ENCODE peak calls at places on chromosome 15, in seven cellular contexts. J is CD8-positive, alpha-beta T cell; Y is AG04450; U is activated B cell treated with CpG ODN at 0.5 μM for 24 hours; W is psoas muscle; Z is glutamatergic neuron; Q is neural crest cell. S is an unnamed sample.
A peak's percentile ranks its signal among the peaks of the same experiment; 100 is the strongest.

GRCh38 chr15:71844916-71845315 is 34.6 kb downstream of the NR2E3 start:
- DNase-seq in J (no peak), Y (no peak), U (no peak), W (no peak), Z (no peak), Q (no peak), S (no peak)

GRCh38 chr15:50247819-50248650 is 17.5 kb downstream of the HDC start:
- DNase-seq in J (peak; percentile 44), Y (no peak), U (no peak), W (no peak), Z (no peak), Q (no peak), S (no peak)

GRCh38 chr15:96296264-96296663 is 34.2 kb upstream of the NR2F2 start:
- DNase-seq in J (no peak), Y (peak; percentile 51), U (no peak), W (no peak), Z (no peak), Q (no peak), S (no peak)

GRCh38 chr15:47565986-47566385 is 151.3 kb upstream of the SEMA6D start:
- DNase-seq in J (no peak), Y (no peak), U (no peak), W (no peak), Z (peak; percentile 38), Q (no peak), S (no peak)

GRCh38 chr15:84949845-84950569 is 31.6 kb upstream of the PDE8A start:
- DNase-seq in J (no peak), Y (no peak), U (no peak), W (no peak), Z (no peak), Q (no peak), S (no peak)

GRCh38 chr15:58241872-58242271 is 103.7 kb downstream of the AQP9 start:
- DNase-seq in J (no peak), Y (no peak), U (no peak), W (no peak), Z (no peak), Q (no peak), S (no peak)

GRCh38 chr15:74782596-74783071 is 754 bp downstream of the CSK start:
- DNase-seq in J (no peak), Y (no peak), U (no peak), W (no peak), Z (peak; percentile 42), Q (no peak), S (no peak)

GRCh38 chr15:74962671-74963070 is 6.1 kb upstream of the RPP25 start:
- DNase-seq in J (no peak), Y (no peak), U (no peak), W (no peak), Z (no peak), Q (no peak), S (no peak)

GRCh38 chr15:52727825-52728224 is 48.6 kb upstream of the ATOSA start:
- DNase-seq in J (no peak), Y (no peak), U (no peak), W (no peak), Z (no peak), Q (no peak), S (no peak)

GRCh38 chr15:87123676-87124382 is 1044.2 kb downstream of the AGBL1 start:
- DNase-seq in J (no peak), Y (no peak), U (no peak), W (no peak), Z (no peak), Q (no peak), S (no peak)

GRCh38 chr15:23003736-23004135 is 23.6 kb upstream of the CYFIP1 start:
- DNase-seq in J (no peak), Y (no peak), U (no peak), W (no peak), Z (no peak), Q (no peak), S (no peak)

GRCh38 chr15:99582508-99582960 is 16.8 kb downstream of the MEF2A start:
- DNase-seq in J (no peak), Y (no peak), U (no peak), W (no peak), Z (no peak), Q (no peak), S (no peak)

GRCh38 chr15:96276438-96277210 is 53.9 kb upstream of the NR2F2 start:
- DNase-seq in J (no peak), Y (peak; percentile 36), U (no peak), W (no peak), Z (no peak), Q (no peak), S (no peak)

GRCh38 chr15:33618300-33618699 is 307.5 kb downstream of the RYR3 start:
- DNase-seq in J (no peak), Y (no peak), U (no peak), W (no peak), Z (no peak), Q (no peak), S (no peak)

GRCh38 chr15:57297630-57298029 is 78.7 kb upstream of the CGNL1 start:
- DNase-seq in J (no peak), Y (no peak), U (no peak), W (no peak), Z (no peak), Q (no peak), S (no peak)

GRCh38 chr15:74443100-74443909 is 9.5 kb upstream of the SEMA7A start:
- DNase-seq in J (no peak), Y (no peak), U (no peak), W (no peak), Z (no peak), Q (no peak), S (no peak)

GRCh38 chr15:22873204-22873701 is 34.8 kb downstream of the NIPA2 start:
- DNase-seq in J (no peak), Y (peak; percentile 42), U (no peak), W (no peak), Z (peak; percentile 88), Q (no peak), S (peak; percentile 27)

GRCh38 chr15:90994059-90994416 is 297 bp downstream of the PRC1 start:
- DNase-seq in J (peak; percentile 10), Y (no peak), U (no peak), W (peak; percentile 16), Z (peak; percentile 47), Q (peak; percentile 13), S (peak; percentile 31)

GRCh38 chr15:94403246-94403824 is 172.0 kb downstream of the MCTP2 start:
- DNase-seq in J (no peak), Y (no peak), U (no peak), W (no peak), Z (no peak), Q (no peak), S (peak; percentile 8)

GRCh38 chr15:48722764-48723661 is 77.5 kb upstream of the FBN1 start:
- DNase-seq in J (no peak), Y (peak; percentile 53), U (no peak), W (no peak), Z (no peak), Q (no peak), S (no peak)

GRCh38 chr15:34708422-34708821 is 46.4 kb downstream of the GJD2 start:
- DNase-seq in J (no peak), Y (peak; percentile 32), U (no peak), W (no peak), Z (no peak), Q (no peak), S (no peak)

GRCh38 chr15:88652456-88653199 is 13.8 kb downstream of the ISG20 start:
- DNase-seq in J (peak; percentile 9), Y (no peak), U (peak; percentile 12), W (no peak), Z (no peak), Q (no peak), S (no peak)

GRCh38 chr15:74817370-74817737 is 4.7 kb downstream of the LMAN1L start:
- DNase-seq in J (no peak), Y (no peak), U (no peak), W (peak; percentile 54), Z (peak; percentile 41), Q (no peak), S (peak; percentile 26)

GRCh38 chr15:91116379-91117067 is 16.5 kb downstream of the SV2B start:
- DNase-seq in J (no peak), Y (no peak), U (no peak), W (no peak), Z (no peak), Q (no peak), S (no peak)

GRCh38 chr15:33194237-33194636 is 277 bp downstream of the FMN1 start:
- DNase-seq in J (no peak), Y (no peak), U (peak; percentile 17), W (no peak), Z (no peak), Q (no peak), S (no peak)

GRCh38 chr15:88661041-88661765 is 22.4 kb downstream of the ISG20 start:
- DNase-seq in J (no peak), Y (no peak), U (no peak), W (no peak), Z (no peak), Q (no peak), S (no peak)

GRCh38 chr15:68650901-68651709 is 72.3 kb downstream of the CORO2B start:
- DNase-seq in J (peak; percentile 27), Y (no peak), U (peak; percentile 46), W (peak; percentile 61), Z (peak; percentile 97), Q (peak; percentile 75), S (peak; percentile 98)

DNA sequence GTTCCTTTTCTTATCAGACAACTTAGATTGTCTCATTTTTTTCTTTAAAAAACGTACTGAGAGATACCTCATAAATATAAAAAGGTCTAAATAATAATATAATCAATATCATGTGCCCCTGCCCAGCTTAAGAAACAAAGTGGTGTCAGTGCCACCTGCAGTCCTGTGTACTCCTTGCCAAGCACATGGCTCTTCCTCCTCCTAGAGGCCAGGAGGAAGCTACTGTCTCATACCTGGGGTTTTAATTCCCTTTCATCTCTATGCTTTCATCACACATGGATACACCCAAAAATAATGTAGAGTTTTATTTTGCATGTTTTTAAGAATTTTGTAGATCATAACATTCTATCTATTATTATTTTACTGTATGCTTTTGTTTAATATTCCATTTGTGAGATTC is 98.6 kb upstream of the C15orf61 start:
- DNase-seq in J (no peak), Y (no peak), U (no peak), W (no peak), Z (no peak), Q (no peak), S (no peak)
- TF ChIP-seq CTCF in J (no peak), Y (no peak), U (no peak), W (no peak), Z (no peak), Q (no peak), S (no peak)

GRCh38 chr15:44670087-44670945 is 6.9 kb upstream of the SPG11 start:
- DNase-seq in J (no peak), Y (no peak), U (no peak), W (no peak), Z (no peak), Q (no peak), S (no peak)
- TF ChIP-seq CTCF in J (no peak), Y (no peak), U (no peak), W (no peak), Z (no peak), Q (no peak), S (no peak)

GRCh38 chr15:31461911-31462480 is 135.4 kb downstream of the KLF13 start:
- DNase-seq in J (no peak), Y (no peak), U (no peak), W (no peak), Z (no peak), Q (no peak), S (no peak)
- TF ChIP-seq CTCF in J (no peak), Y (peak; percentile 44), U (no peak), W (no peak), Z (no peak), Q (no peak), S (no peak)

DNA sequence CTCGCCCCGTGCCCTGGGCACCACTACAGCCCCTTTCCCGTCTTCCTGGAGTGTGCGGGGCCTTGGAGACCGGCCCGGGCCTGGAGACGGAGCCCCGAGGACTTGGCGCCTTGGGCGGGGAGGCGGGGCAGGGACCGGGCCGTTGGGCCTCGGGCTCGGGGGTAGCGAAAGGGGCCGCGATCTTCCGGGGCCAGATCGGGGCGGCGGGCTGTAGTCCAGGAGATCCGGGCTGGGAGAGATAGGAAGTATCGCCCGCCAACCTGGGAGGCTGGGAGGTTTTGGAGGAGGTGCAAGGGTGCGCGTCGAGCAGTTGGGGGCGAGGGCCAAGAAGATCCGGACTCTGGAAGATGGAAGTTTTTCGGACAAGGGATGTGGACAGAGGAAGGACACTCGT is 520 bp downstream of the RTF1 start:
- DNase-seq in J (no peak), Y (no peak), U (no peak), W (peak; percentile 50), Z (peak; percentile 55), Q (no peak), S (no peak)
- TF ChIP-seq CTCF in J (no peak), Y (no peak), U (no peak), W (no peak), Z (no peak), Q (no peak), S (no peak)

S was measured in endothelial cell.